ENCODE peak calls at places on chromosomes 3 and 15, in five cellular contexts. B is body of pancreas; N is endothelial cell of umbilical vein; F is HCT116; H is CD8-positive, alpha-beta T cell. D is an unnamed sample. For H3K4me1, the result is how much of the 10 kb centered on the place peaks cover.

GRCh38 chr3:182740710-182741109 is 52.6 kb upstream of the ATP11B start:
- DNase-seq in B (peak), N (no peak), F (peak), H (no peak), D (no peak)

GRCh38 chr3:79361748-79362378 is 405.9 kb downstream of the ROBO1 start:
- DNase-seq in B (no peak), N (peak), F (peak), H (no peak), D (no peak)

GRCh38 chr3:167066977-167067843 is 312.9 kb downstream of the ZBBX start:
- DNase-seq in B (peak), N (no peak), F (no peak), H (no peak), D (no peak)

GRCh38 chr3:39558775-39559306 is 91.4 kb downstream of the MOBP start:
- DNase-seq in B (no peak), N (no peak), F (no peak), H (no peak), D (no peak)

GRCh38 chr3:183149915-183150825 is 12.4 kb downstream of the LAMP3 start:
- DNase-seq in B (no peak), N (no peak), F (no peak), H (no peak), D (no peak)

GRCh38 chr15:75929799-75930565 is 26.3 kb downstream of the FBXO22 start:
- DNase-seq in B (peak), N (peak), F (no peak), H (no peak), D (no peak)

GRCh38 chr15:37517506-37517905 is 416.9 kb upstream of the TMCO5A start:
- DNase-seq in B (no peak), N (no peak), F (no peak), H (no peak), D (no peak)

GRCh38 chr3:148998715-148999413 is 7.5 kb downstream of the GYG1 start:
- DNase-seq in B (no peak), N (no peak), F (no peak), H (no peak), D (no peak)

GRCh38 chr3:11616551-11616950 is 27.2 kb downstream of the VGLL4 start:
- DNase-seq in B (no peak), N (no peak), F (no peak), H (no peak), D (no peak)

GRCh38 chr3:169305460-169305859 is 358.1 kb downstream of the MECOM start:
- DNase-seq in B (peak), N (no peak), F (no peak), H (no peak), D (peak)

DNA sequence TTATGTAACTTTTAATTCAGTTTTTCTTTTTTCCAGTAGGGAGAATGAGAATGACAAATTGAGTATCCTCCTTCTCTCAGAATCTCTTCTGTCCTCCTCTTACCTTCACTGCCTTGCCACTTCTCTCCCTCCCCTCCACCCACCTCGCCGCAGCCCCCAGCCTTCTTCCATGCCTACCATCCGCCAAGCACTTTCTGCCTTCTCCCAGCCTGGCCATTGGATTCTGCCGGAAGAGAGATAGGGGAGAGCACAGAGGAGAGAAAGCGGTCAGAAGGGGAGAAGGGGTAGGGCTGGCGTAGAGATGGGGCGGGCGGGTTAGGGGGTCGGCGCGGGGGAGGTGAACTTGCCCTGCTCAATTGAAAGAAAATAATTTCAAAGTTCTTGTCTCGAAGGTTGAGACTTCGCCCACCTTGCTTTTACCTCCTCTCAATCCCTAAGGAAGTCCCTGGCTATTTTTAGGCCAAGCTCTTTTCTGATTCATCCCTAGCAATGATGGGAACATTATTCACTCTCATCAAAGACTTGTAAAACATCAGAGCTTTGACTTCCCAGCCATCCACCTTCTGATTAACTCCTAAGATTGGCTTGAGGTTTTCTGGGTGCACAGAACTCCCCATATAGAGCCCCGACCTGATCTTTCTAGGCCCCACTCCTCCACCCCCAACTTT is 802 bp downstream of the C3orf52 start:
- DNase-seq in B (no peak), N (no peak), F (peak), H (no peak), D (no peak)
- H3K4me1 ChIP-seq in B (under half), N (under half), F (under half), H (under half), D (half or more)

GRCh38 chr3:126083511-126083912 is 412 bp downstream of the SLC41A3 start:
- DNase-seq in B (peak), N (peak), F (no peak), H (peak), D (peak)

GRCh38 chr3:126083913-126084514 is at the start of gene SLC41A3:
- DNase-seq in B (peak), N (peak), F (peak), H (peak), D (peak)

GRCh38 chr3:126083138-126083445 is 832 bp downstream of the SLC41A3 start:
- DNase-seq in B (no peak), N (no peak), F (no peak), H (no peak), D (no peak)

GRCh38 chr3:126081618-126082333 is 2.1 kb downstream of the SLC41A3 start:
- DNase-seq in B (peak), N (no peak), F (peak), H (no peak), D (peak)

GRCh38 chr3:126082334-126083137 is 1.4 kb downstream of the SLC41A3 start:
- DNase-seq in B (no peak), N (no peak), F (no peak), H (no peak), D (no peak)
- H3K4me3 ChIP-seq in B (no peak), N (no peak), F (peak), H (peak), D (no peak)

GRCh38 chr3:4985330-4986174 is 6.3 kb downstream of the BHLHE40 start:
- DNase-seq in B (peak), N (peak), F (peak), H (no peak), D (peak)

GRCh38 chr3:4982773-4983738 is 3.8 kb downstream of the BHLHE40 start:
- DNase-seq in B (peak), N (peak), F (no peak), H (no peak), D (no peak)

GRCh38 chr3:4986175-4986610 is 7.0 kb downstream of the BHLHE40 start:
- DNase-seq in B (peak), N (no peak), F (no peak), H (no peak), D (no peak)

GRCh38 chr3:4983739-4984510 is 4.7 kb downstream of the BHLHE40 start:
- DNase-seq in B (peak), N (peak), F (peak), H (peak), D (no peak)

GRCh38 chr3:4984511-4984864 is 5.3 kb downstream of the BHLHE40 start:
- DNase-seq in B (no peak), N (no peak), F (no peak), H (no peak), D (no peak)
- H3K4me1 ChIP-seq in B (half or more), N (half or more), F (half or more), H (half or more), D (under half)

GRCh38 chr3:60085649-60086048 is 1035.8 kb upstream of the CFAP20DC start:
- DNase-seq in B (no peak), N (no peak), F (no peak), H (no peak), D (no peak)

GRCh38 chr3:60080648-60081047 is 1030.8 kb upstream of the CFAP20DC start:
- DNase-seq in B (no peak), N (no peak), F (no peak), H (no peak), D (no peak)

GRCh38 chr3:60079076-60079475 is 1029.3 kb upstream of the CFAP20DC start:
- DNase-seq in B (no peak), N (no peak), F (no peak), H (no peak), D (no peak)

GRCh38 chr3:60076307-60076706 is 1026.5 kb upstream of the CFAP20DC start:
- DNase-seq in B (no peak), N (no peak), F (no peak), H (no peak), D (no peak)

GRCh38 chr3:60081381-60082095 is 1031.7 kb upstream of the CFAP20DC start:
- DNase-seq in B (no peak), N (no peak), F (no peak), H (no peak), D (no peak)
- H3K4me3 ChIP-seq in B (no peak), N (no peak), F (no peak), H (no peak), D (no peak)

DNA sequence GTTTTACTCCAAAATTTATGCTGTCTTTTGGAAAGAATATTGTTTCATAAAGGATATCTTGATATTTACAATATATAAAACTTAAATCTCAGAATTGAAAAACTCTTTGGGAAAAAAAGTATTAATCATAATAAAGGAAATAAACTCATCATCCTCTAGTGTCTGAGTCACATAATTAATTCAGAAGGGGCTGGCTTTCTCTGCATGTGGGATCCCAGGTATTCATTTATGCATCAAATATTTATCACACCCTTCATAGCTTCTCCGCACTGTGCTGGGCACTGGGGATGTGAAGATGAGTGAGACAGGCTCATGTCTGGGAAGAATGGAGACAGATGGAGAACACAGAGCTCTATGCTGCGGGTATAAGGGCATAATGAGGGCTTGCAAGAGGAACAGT is 65.6 kb downstream of the CCNL1 start:
- DNase-seq in B (no peak), N (no peak), F (no peak), H (no peak), D (no peak)
- H3K4me1 ChIP-seq in B (under half), N (under half), F (under half), H (under half), D (under half)

GRCh38 chr3:42935472-42935871 is 29.5 kb downstream of the ZNF662 start:
- DNase-seq in B (no peak), N (no peak), F (no peak), H (no peak), D (no peak)

GRCh38 chr3:42937334-42937733 is 31.4 kb downstream of the ZNF662 start:
- DNase-seq in B (no peak), N (no peak), F (no peak), H (no peak), D (no peak)

GRCh38 chr3:42934910-42935309 is 29.0 kb downstream of the ZNF662 start:
- DNase-seq in B (no peak), N (no peak), F (no peak), H (no peak), D (no peak)

GRCh38 chr3:42934111-42934510 is 28.2 kb downstream of the ZNF662 start:
- DNase-seq in B (no peak), N (no peak), F (no peak), H (no peak), D (no peak)

GRCh38 chr3:42936157-42936981 is 30.4 kb downstream of the ZNF662 start:
- DNase-seq in B (peak), N (no peak), F (no peak), H (no peak), D (no peak)
- H3K4me3 ChIP-seq in B (no peak), N (no peak), F (no peak), H (no peak), D (no peak)

GRCh38 chr3:52836991-52837390 is 2.2 kb upstream of the MUSTN1 start:
- DNase-seq in B (no peak), N (no peak), F (no peak), H (no peak), D (no peak)
- H3K4me1 ChIP-seq in B (under half), N (under half), F (under half), H (under half), D (under half)

DNA sequence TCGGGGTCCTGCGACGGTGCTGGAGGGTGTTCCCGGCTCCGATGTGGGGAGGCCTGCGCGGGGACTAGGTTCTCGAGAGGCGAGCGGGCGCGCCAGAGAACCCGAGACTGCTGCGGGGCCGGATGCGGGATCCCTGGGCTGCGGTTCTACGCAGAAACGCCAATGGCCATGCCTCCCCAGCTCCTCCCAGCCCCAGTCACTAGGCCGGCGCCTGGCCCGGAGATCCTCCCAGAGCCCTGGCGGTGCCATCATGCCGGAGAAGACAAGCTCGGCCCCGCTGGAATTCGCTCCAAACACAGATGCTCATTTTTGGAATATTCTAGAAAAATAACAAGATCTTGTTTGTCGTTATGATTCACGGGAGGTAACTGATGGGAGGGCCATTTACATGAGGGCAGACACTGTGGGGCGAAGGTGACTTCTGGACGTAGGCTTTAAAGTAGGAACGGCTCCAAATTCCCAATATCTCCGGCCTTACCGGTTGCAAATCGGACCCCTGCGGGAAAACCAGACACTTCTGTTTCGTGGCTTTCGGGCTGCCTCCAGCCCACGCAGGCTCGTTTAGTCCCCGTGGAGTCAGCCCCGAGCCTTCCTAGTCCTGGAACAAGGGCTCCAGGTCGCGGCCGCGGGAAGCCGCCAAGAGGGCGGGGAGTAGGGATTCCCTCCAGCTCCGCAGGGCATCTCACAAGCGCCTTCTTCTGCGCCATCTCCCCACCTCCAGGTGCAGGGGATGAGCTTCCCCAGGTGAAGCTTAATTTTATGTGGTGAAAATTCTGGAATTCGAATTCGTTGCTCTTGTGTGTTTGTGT is 74.8 kb upstream of the POLG start:
- DNase-seq in B (no peak), N (no peak), F (no peak), H (no peak), D (no peak)
- H3K4me3 ChIP-seq in B (no peak), N (no peak), F (no peak), H (peak), D (no peak)

D was measured in Caco-2.